ENCODE peak calls at places on chromosomes 1 and 21, in four cellular contexts. One of them, this sample, is unnamed.

GRCh38 chr1:32464716-32465540 is at the start of gene ZBTB8B:
- DNase-seq in IMR-90: peak
- DNase-seq in tibial nerve: peak
- DNase-seq in endodermal cell: peak
- DNase-seq in this sample: no peak

GRCh38 chr1:42847721-42848470 is 1.5 kb downstream of the ZNF691 start:
- DNase-seq in IMR-90: no peak
- DNase-seq in tibial nerve: no peak
- DNase-seq in endodermal cell: no peak
- DNase-seq in this sample: no peak

GRCh38 chr1:201076036-201076435 is 36.2 kb downstream of the CACNA1S start:
- DNase-seq in IMR-90: no peak
- DNase-seq in tibial nerve: no peak
- DNase-seq in endodermal cell: no peak
- DNase-seq in this sample: no peak

GRCh38 chr1:67100833-67101232 is 33.9 kb downstream of the C1orf141 start:
- DNase-seq in IMR-90: peak
- DNase-seq in tibial nerve: no peak
- DNase-seq in endodermal cell: no peak
- DNase-seq in this sample: no peak

GRCh38 chr1:44035726-44036408 is 4.6 kb upstream of the SLC6A9 start:
- DNase-seq in IMR-90: no peak
- DNase-seq in tibial nerve: no peak
- DNase-seq in endodermal cell: peak
- DNase-seq in this sample: no peak

GRCh38 chr1:221887758-221888157 is 145.9 kb upstream of the DUSP10 start:
- DNase-seq in IMR-90: no peak
- DNase-seq in tibial nerve: no peak
- DNase-seq in endodermal cell: no peak
- DNase-seq in this sample: no peak

GRCh38 chr1:167136191-167136614 is 42.3 kb downstream of the STYXL2 start:
- DNase-seq in IMR-90: peak
- DNase-seq in tibial nerve: no peak
- DNase-seq in endodermal cell: no peak
- DNase-seq in this sample: no peak

GRCh38 chr1:231778009-231778719 is 151.6 kb downstream of the DISC1 start:
- DNase-seq in IMR-90: peak
- DNase-seq in tibial nerve: peak
- DNase-seq in endodermal cell: no peak
- DNase-seq in this sample: peak

GRCh38 chr1:212315907-212316306 is 30.7 kb downstream of the PPP2R5A start:
- DNase-seq in IMR-90: no peak
- DNase-seq in tibial nerve: no peak
- DNase-seq in endodermal cell: peak
- DNase-seq in this sample: no peak
- TF ChIP-seq CTCF in IMR-90: peak
- TF ChIP-seq CTCF in tibial nerve: no peak
- TF ChIP-seq CTCF in endodermal cell: peak
- TF ChIP-seq CTCF in this sample: no peak

DNA sequence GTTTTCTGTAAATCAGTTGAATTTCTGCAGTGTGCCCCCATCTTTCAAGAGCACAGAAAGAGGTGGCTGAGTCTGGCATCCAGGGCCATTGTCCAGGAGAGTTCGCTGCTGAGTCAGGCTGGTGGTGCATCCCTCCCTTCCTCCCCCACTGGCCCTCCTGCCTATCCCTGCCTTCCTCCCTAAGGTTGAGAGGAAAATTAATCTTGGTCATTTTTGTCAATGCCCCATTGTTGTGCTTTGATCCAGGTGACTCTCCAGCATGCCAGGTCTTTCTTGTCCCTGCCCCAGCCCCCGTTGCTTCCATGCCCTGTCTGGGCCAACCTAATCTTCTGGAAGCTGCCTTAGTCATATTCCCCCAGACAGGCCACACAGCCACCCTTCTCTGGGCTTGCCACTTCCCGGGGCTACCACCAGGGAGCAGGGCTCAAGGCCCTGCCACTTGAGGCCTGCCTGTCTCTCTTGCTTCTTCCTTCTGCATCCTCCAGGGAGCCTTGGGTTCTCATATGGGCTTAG is 26.6 kb downstream of the PROK1 start:
- DNase-seq in IMR-90: no peak
- DNase-seq in tibial nerve: no peak
- DNase-seq in endodermal cell: peak
- DNase-seq in this sample: no peak
- TF ChIP-seq CTCF in IMR-90: peak
- TF ChIP-seq CTCF in tibial nerve: no peak
- TF ChIP-seq CTCF in endodermal cell: peak
- TF ChIP-seq CTCF in this sample: no peak

DNA sequence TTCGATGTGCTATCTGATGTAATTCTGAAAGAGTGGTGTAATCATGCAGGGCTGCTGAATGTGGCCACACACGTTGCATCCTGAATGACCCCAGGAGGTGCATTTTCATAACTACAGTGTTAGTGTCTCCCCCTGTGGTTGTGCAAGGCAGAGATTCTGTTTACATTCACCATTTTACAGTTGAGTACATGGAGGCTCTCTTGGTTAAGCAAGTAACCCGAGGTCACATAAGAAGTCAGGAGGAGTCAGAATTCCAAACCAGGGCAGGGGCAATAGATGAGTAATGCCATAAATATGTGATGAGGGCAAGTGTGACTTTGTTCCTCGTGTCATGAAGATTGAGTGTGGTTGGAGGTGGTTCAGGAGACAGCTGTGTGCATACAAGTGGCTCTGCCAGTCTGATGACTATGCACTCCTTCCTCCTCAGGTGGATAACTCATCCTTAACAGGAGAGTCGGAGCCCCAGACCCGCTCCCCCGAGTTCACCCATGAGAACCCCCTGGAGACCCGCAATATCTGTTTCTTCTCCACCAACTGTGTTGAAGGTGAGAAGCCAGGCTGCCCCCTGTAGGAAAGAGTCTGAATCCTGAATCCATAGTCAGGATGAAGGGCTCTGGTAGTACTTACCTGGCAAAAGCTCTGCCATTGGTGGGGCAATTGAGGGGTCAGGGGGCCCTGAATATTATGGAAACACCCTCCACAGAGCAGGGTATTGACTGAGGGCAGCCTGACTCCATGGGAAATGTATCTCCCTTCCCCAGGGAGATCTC is 9.3 kb downstream of the ATP1A2 start:
- DNase-seq in IMR-90: peak
- DNase-seq in tibial nerve: no peak
- DNase-seq in endodermal cell: peak
- DNase-seq in this sample: no peak
- TF ChIP-seq CTCF in IMR-90: peak
- TF ChIP-seq CTCF in tibial nerve: no peak
- TF ChIP-seq CTCF in endodermal cell: peak
- TF ChIP-seq CTCF in this sample: no peak

DNA sequence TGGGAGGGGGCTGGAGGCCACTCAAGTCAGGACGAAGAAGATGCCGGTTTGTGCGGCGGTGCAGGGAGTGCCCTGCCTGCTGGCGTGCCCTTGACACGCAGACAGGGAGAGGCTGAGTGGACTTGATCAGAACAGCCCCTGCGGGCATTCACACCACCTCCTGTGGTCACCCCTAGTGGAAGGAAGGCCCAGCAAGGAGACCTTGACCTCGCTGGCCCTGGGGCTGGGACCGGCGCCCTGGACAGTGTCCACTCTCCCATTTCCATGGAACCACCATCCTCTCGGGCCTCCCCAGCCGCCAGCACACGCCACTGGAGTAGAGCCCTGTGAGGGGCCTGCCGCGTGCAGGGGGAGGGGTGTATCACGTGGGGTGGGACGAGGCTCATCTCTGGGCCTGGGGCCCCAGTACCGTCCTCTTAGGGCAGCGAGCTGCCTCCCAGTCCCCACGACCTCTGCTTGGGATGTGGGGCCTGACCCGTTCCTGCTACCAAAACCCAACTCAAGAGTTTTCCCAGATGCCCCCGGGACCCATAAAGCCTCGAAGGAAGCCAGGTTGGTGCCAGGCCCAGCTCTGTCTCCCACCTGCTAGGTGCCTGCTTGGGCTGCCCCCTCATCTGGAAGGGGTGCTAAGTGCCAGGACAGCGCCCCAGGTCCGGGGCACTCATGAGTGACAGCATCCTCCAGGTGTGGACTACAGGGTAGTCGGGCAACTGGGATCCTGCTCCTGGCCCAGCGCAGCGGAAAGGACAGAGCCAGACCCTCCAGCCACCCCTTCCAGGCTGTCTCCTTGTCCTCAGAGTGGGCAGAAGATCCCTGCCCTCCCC is 62.8 kb downstream of the SLX9 start:
- DNase-seq in IMR-90: no peak
- DNase-seq in tibial nerve: no peak
- DNase-seq in endodermal cell: no peak
- DNase-seq in this sample: no peak
- TF ChIP-seq CTCF in IMR-90: no peak
- TF ChIP-seq CTCF in tibial nerve: no peak
- TF ChIP-seq CTCF in endodermal cell: no peak
- TF ChIP-seq CTCF in this sample: no peak

This sample was measured in right atrium auricular region.